ENCODE peak calls at places on chromosomes 4 and X, in eight cellular contexts. A is colonic mucosa, R is tibial artery, W is tibial nerve, B is cardiac muscle cell, Q is left ventricle myocardium inferior, D is mammary epithelial cell, E is OCI-LY7. N is an unnamed sample.

GRCh38 chr4:56655209-56655626 is 25.9 kb downstream of the HOPX start:
- DNase-seq in A (no peak), R (no peak), W (no peak), B (peak; percentile 37), Q (peak; percentile 24), D (no peak), E (no peak), N (peak; percentile 12)

GRCh38 chr4:46073778-46074177 is 50.1 kb downstream of the GABRG1 start:
- DNase-seq in A (no peak), R (no peak), W (no peak), B (no peak), Q (no peak), D (no peak), E (no peak), N (no peak)

GRCh38 chrX:38887222-38887621 is 86.0 kb downstream of the MID1IP1 start:
- DNase-seq in A (no peak), R (no peak), W (no peak), B (no peak), Q (no peak), D (no peak), E (no peak), N (no peak)

GRCh38 chr4:185895351-185895750 is 83.4 kb upstream of the SORBS2 start:
- DNase-seq in A (no peak), R (no peak), W (no peak), B (no peak), Q (no peak), D (no peak), E (no peak), N (no peak)

GRCh38 chrX:110182865-110183264 is 135.0 kb downstream of the AMMECR1 start:
- DNase-seq in A (no peak), R (no peak), W (no peak), B (no peak), Q (no peak), D (no peak), E (no peak), N (no peak)

GRCh38 chr4:81164623-81165416 is 50.2 kb downstream of the PRKG2 start:
- DNase-seq in A (peak; percentile 40), R (no peak), W (no peak), B (no peak), Q (no peak), D (peak; percentile 96), E (no peak), N (no peak)

GRCh38 chrX:125203737-125204578 is 115.7 kb upstream of the TEX13C start:
- DNase-seq in A (no peak), R (peak; percentile 28), W (no peak), B (peak; percentile 56), Q (peak; percentile 32), D (peak; percentile 1), E (no peak), N (peak; percentile 4)

GRCh38 chr4:7705062-7705461 is 234.6 kb downstream of the AFAP1 start:
- DNase-seq in A (no peak), R (no peak), W (no peak), B (no peak), Q (peak; percentile 35), D (no peak), E (no peak), N (peak; percentile 35)

GRCh38 chrX:9379697-9380551 is 84.9 kb upstream of the TBL1X start:
- DNase-seq in A (peak; percentile 62), R (no peak), W (no peak), B (no peak), Q (no peak), D (peak; percentile 75), E (no peak), N (no peak)

GRCh38 chrX:119677654-119677981 is 15.3 kb downstream of the SEPTIN6 start:
- DNase-seq in A (no peak), R (no peak), W (no peak), B (no peak), Q (no peak), D (no peak), E (peak; percentile 41), N (no peak)

GRCh38 chr4:87363552-87363951 is 27.4 kb downstream of the HSD17B11 start:
- DNase-seq in A (no peak), R (no peak), W (no peak), B (no peak), Q (no peak), D (peak; percentile 31), E (no peak), N (no peak)

GRCh38 chr4:186009976-186010375 is 59.0 kb upstream of the TLR3 start:
- DNase-seq in A (no peak), R (no peak), W (no peak), B (no peak), Q (no peak), D (no peak), E (no peak), N (no peak)

GRCh38 chr4:185031611-185032010 is 13.3 kb downstream of the HELT start:
- DNase-seq in A (no peak), R (no peak), W (no peak), B (no peak), Q (no peak), D (no peak), E (no peak), N (no peak)

GRCh38 chrX:55011294-55011693 is 11.1 kb downstream of the APEX2 start:
- DNase-seq in A (no peak), R (no peak), W (no peak), B (no peak), Q (no peak), D (no peak), E (peak; percentile 3), N (no peak)

GRCh38 chrX:153744210-153745066 is 19.6 kb upstream of the PLXNB3 start:
- DNase-seq in A (peak; percentile 51), R (no peak), W (no peak), B (peak; percentile 11), Q (no peak), D (no peak), E (no peak), N (no peak)

GRCh38 chr4:70651864-70652506 is 14.3 kb downstream of the JCHAIN start:
- DNase-seq in A (no peak), R (no peak), W (no peak), B (peak; percentile 38), Q (no peak), D (peak; percentile 29), E (peak; percentile 62), N (no peak)

GRCh38 chrX:28550331-28550872 is 36.8 kb upstream of the IL1RAPL1 start:
- DNase-seq in A (no peak), R (no peak), W (no peak), B (no peak), Q (no peak), D (no peak), E (no peak), N (no peak)
- TF ChIP-seq CTCF in A (no peak), R (no peak), W (no peak), B (no peak), Q (no peak), D (peak; percentile 4), E (peak; percentile 33), N (no peak)

GRCh38 chrX:46447384-46447783 is 97.8 kb downstream of the ZNF674 start:
- DNase-seq in A (no peak), R (no peak), W (peak; percentile 5), B (no peak), Q (no peak), D (no peak), E (no peak), N (no peak)
- H3K27ac ChIP-seq in A (no peak overlapping the region), R (peak overlapping the region; percentile 91), W (peak overlapping the region; percentile 92), B (peak overlapping the region; percentile 92), Q (peak overlapping the region; percentile 88), D (peak overlapping the region; percentile 36), E (peak overlapping the region; percentile 28), N (peak overlapping the region; percentile 87)

GRCh38 chr4:93834371-93835066 is 6.0 kb downstream of the ATOH1 start:
- DNase-seq in A (no peak), R (no peak), W (no peak), B (peak; percentile 48), Q (no peak), D (no peak), E (no peak), N (no peak)

GRCh38 chr4:93830090-93830818 is 1.7 kb downstream of the ATOH1 start:
- DNase-seq in A (no peak), R (no peak), W (no peak), B (peak; percentile 18), Q (no peak), D (no peak), E (no peak), N (no peak)

GRCh38 chr4:93828830-93829530 is 427 bp downstream of the ATOH1 start:
- DNase-seq in A (peak; percentile 53), R (no peak), W (no peak), B (peak; percentile 52), Q (no peak), D (no peak), E (no peak), N (peak; percentile 11)

GRCh38 chr4:93829531-93830089 is 1.1 kb downstream of the ATOH1 start:
- DNase-seq in A (peak; percentile 19), R (no peak), W (no peak), B (peak; percentile 29), Q (no peak), D (no peak), E (no peak), N (no peak)

DNA sequence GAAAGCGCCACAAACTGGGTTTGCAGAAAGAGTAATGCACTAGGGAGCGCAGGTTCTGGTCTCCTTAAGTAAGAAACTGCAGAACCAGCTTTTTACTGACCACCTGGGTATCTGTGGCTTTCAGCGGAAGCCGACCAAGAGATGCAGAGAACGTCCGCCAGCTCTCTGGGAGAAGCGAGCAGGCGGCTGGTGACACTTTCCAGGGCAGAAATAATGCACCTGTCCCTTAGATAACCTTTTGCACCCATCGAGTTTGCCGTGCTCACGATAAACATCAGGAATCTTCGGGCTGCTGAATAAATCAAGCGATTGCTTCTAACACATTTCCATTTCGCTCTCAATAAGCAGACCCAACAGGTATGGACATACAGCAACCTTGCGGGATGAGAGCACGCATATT is 3.5 kb downstream of the ATOH1 start:
- DNase-seq in A (peak; percentile 32), R (no peak), W (no peak), B (peak; percentile 10), Q (no peak), D (no peak), E (no peak), N (no peak)
- H3K4me3 ChIP-seq in A (no peak overlapping the region), R (no peak overlapping the region), W (no peak overlapping the region), B (no peak overlapping the region), Q (no peak overlapping the region), D (no peak overlapping the region), E (no peak overlapping the region), N (no peak overlapping the region)

DNA sequence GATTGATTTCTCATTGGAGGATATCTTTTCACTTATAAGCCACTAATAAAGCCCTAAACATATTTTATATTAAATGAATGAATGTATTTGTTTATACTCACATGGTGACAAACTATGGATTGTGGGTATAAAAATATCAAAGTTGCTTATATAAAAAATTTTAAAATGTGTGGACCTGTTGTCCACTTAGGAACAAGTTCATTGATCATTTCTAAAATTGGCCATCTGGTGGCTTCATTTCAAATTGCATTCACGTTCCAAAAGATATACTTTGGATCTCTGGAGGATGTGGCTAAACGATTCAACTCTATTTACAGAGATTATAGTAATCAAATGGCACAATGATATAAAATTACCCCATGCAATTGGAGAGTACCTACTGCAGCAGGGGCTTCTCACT is 32.5 kb downstream of the FSTL5 start:
- DNase-seq in A (no peak), R (no peak), W (no peak), B (no peak), Q (no peak), D (peak; percentile 2), E (no peak), N (no peak)
- TF ChIP-seq CTCF in A (no peak), R (no peak), W (no peak), B (no peak), Q (no peak), D (peak; percentile 32), E (peak; percentile 29), N (no peak)